ENCODE peak calls at places on chromosomes 7 and 10, in seven cellular contexts. I is A172, N is Kasumi-1, G is activated T-helper 1 cell treated with Interleukin-2 at 50 U/mL for 16 hours, T is HFFc6, W is HT-29, U is upper lobe of left lung. Y is an unnamed sample.

GRCh38 chr10:96287392-96288105 is 16.2 kb upstream of the BLNK start:
- DNase-seq in I (no peak), N (no peak), G (no peak), T (no peak), W (peak; percentile 68), U (no peak), Y (no peak)

GRCh38 chr7:43758861-43759683 is 592 bp downstream of the BLVRA start:
- DNase-seq in I (no peak), N (peak; percentile 49), G (peak; percentile 20), T (no peak), W (no peak), U (peak; percentile 92), Y (no peak)

GRCh38 chr7:101104799-101105198 is 19.5 kb downstream of the TRIM56 start:
- DNase-seq in I (peak; percentile 68), N (no peak), G (no peak), T (no peak), W (no peak), U (no peak), Y (no peak)

GRCh38 chr10:127563718-127564553 is 14.8 kb downstream of the NPS start:
- DNase-seq in I (no peak), N (no peak), G (no peak), T (no peak), W (peak; percentile 18), U (peak; percentile 39), Y (no peak)

GRCh38 chr7:91420606-91421390 is 156.6 kb downstream of the FZD1 start:
- DNase-seq in I (no peak), N (no peak), G (no peak), T (no peak), W (no peak), U (no peak), Y (no peak)

GRCh38 chr10:71643904-71644303 is 75.7 kb downstream of the C10orf105 start:
- DNase-seq in I (no peak), N (no peak), G (no peak), T (no peak), W (no peak), U (no peak), Y (no peak)

GRCh38 chr10:101691081-101691480 is 3.9 kb downstream of the FBXW4 start:
- DNase-seq in I (no peak), N (no peak), G (no peak), T (no peak), W (no peak), U (no peak), Y (no peak)

GRCh38 chr7:114218283-114218682 is 196.3 kb upstream of the FOXP2 start:
- DNase-seq in I (no peak), N (no peak), G (no peak), T (no peak), W (no peak), U (no peak), Y (no peak)

GRCh38 chr7:137772221-137772620 is 74.6 kb downstream of the DGKI start:
- DNase-seq in I (no peak), N (no peak), G (no peak), T (no peak), W (no peak), U (no peak), Y (no peak)

GRCh38 chr10:77104459-77104980 is 533.1 kb downstream of the KCNMA1 start:
- DNase-seq in I (peak; percentile 62), N (no peak), G (no peak), T (peak; percentile 76), W (no peak), U (no peak), Y (peak; percentile 78)

GRCh38 chr10:130745251-130745650 is 566.3 kb downstream of the TCERG1L start:
- DNase-seq in I (no peak), N (no peak), G (no peak), T (no peak), W (no peak), U (no peak), Y (no peak)

GRCh38 chr7:128008744-128009143 is 22.5 kb downstream of the LRRC4 start:
- DNase-seq in I (no peak), N (no peak), G (no peak), T (no peak), W (no peak), U (no peak), Y (no peak)

GRCh38 chr10:31343009-31343408 is 24.0 kb downstream of the ZEB1 start:
- DNase-seq in I (no peak), N (no peak), G (no peak), T (no peak), W (no peak), U (no peak), Y (no peak)

GRCh38 chr10:112177247-112177646 is 6.3 kb downstream of the GPAM start:
- DNase-seq in I (no peak), N (no peak), G (no peak), T (no peak), W (no peak), U (no peak), Y (no peak)

GRCh38 chr10:109933984-109934565 is 10.8 kb upstream of the XPNPEP1 start:
- DNase-seq in I (no peak), N (peak; percentile 98), G (peak; percentile 22), T (no peak), W (no peak), U (no peak), Y (no peak)

GRCh38 chr7:136958016-136958415 is 89.6 kb downstream of the CHRM2 start:
- DNase-seq in I (no peak), N (no peak), G (no peak), T (no peak), W (no peak), U (no peak), Y (no peak)

GRCh38 chr7:28956608-28957063 is 1.5 kb downstream of the TRIL start:
- DNase-seq in I (no peak), N (no peak), G (no peak), T (no peak), W (peak; percentile 15), U (peak; percentile 89), Y (no peak)

GRCh38 chr10:110822065-110822707 is 49.5 kb upstream of the PDCD4 start:
- DNase-seq in I (no peak), N (no peak), G (no peak), T (no peak), W (no peak), U (no peak), Y (no peak)

GRCh38 chr10:43824934-43825333 is 176.3 kb upstream of the ZNF32 start:
- DNase-seq in I (no peak), N (no peak), G (no peak), T (no peak), W (no peak), U (no peak), Y (peak; percentile 83)

GRCh38 chr7:149474309-149475120 is 13.7 kb upstream of the ZNF777 start:
- DNase-seq in I (no peak), N (no peak), G (no peak), T (no peak), W (no peak), U (peak; percentile 82), Y (no peak)

GRCh38 chr10:123013456-123014419 is 4.9 kb downstream of the ACADSB start:
- DNase-seq in I (no peak), N (no peak), G (no peak), T (no peak), W (no peak), U (peak; percentile 82), Y (no peak)

GRCh38 chr7:46671108-46671769 is 750.2 kb upstream of the IGFBP3 start:
- DNase-seq in I (no peak), N (no peak), G (no peak), T (no peak), W (no peak), U (no peak), Y (no peak)

Y was measured in right atrium auricular region.